ENCODE peak calls at places on chromosomes 6 and 20, in six cellular contexts. M, T, L, X, H and A are unnamed samples.

GRCh38 chr6:84738996-84739865 is 25.2 kb downstream of the TBX18 start:
- DNase-seq in X (no peak), M (no peak), L (no peak), T (no peak), H (no peak), A (no peak)

GRCh38 chr6:138772596-138773176 is 883 bp upstream of the CCDC28A start:
- DNase-seq in X (no peak), L (no peak), H (no peak), T (no peak), M (no peak), A (no peak)

GRCh38 chr6:136114661-136115060 is 135.4 kb downstream of the MTFR2 start:
- DNase-seq in X (no peak), T (no peak), H (peak), M (no peak), L (no peak), A (no peak)

GRCh38 chr6:45699663-45700062 is 316.0 kb downstream of the CLIC5 start:
- DNase-seq in T (no peak), M (no peak), H (no peak), L (no peak), X (no peak), A (no peak)

GRCh38 chr6:159110013-159110412 is 59.2 kb upstream of the FNDC1 start:
- DNase-seq in L (peak), M (no peak), H (peak), T (peak), X (no peak), A (no peak)

GRCh38 chr6:128156315-128157111 is 255.7 kb upstream of the THEMIS start:
- DNase-seq in H (no peak), T (no peak), L (no peak), X (no peak), M (no peak), A (no peak)

GRCh38 chr6:16730720-16731502 is 30.3 kb downstream of the ATXN1 start:
- DNase-seq in M (no peak), T (peak), H (no peak), L (no peak), X (no peak), A (no peak)

GRCh38 chr6:108677357-108677756 is 116.6 kb downstream of the FOXO3 start:
- DNase-seq in X (no peak), T (no peak), L (no peak), H (no peak), M (no peak), A (no peak)

GRCh38 chr6:130105996-130106704 is 87.8 kb downstream of the L3MBTL3 start:
- DNase-seq in M (no peak), X (no peak), L (no peak), H (no peak), T (no peak), A (no peak)

GRCh38 chr20:39052676-39053075 is 90.5 kb downstream of the DHX35 start:
- DNase-seq in H (no peak), M (no peak), L (no peak), X (no peak), T (no peak), A (no peak)

DNA sequence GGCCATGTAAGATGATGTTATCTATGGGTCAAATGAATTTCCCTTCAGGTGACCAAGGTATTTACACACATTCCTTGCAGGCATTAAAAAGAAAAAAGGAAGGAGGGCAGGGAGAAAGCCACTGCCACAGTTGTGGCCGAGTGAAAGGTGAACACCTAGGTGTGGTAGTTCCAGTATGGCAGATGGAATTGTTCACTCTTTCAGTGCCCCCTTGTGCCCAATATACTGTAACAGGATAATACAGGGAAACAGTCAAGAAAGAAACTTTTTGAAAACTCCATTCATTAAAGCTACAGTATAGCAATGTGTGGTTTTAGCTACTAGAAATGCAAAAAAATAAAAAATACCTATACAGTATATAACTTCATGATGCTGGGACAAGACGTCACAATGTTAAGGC is 52.1 kb downstream of the BMP2 start:
- DNase-seq in M (no peak), H (no peak), X (no peak), L (no peak), T (no peak), A (no peak)
- H3K27ac ChIP-seq in M (no peak), H (no peak), X (no peak), L (no peak), T (no peak), A (no peak)

GRCh38 chr20:50540620-50541605 is 30.7 kb downstream of the PTPN1 start:
- DNase-seq in L (no peak), H (no peak), T (peak), M (no peak), X (no peak), A (no peak)
- H3K27ac ChIP-seq in L (no peak), H (peak), T (peak), M (peak), X (no peak), A (peak)

DNA sequence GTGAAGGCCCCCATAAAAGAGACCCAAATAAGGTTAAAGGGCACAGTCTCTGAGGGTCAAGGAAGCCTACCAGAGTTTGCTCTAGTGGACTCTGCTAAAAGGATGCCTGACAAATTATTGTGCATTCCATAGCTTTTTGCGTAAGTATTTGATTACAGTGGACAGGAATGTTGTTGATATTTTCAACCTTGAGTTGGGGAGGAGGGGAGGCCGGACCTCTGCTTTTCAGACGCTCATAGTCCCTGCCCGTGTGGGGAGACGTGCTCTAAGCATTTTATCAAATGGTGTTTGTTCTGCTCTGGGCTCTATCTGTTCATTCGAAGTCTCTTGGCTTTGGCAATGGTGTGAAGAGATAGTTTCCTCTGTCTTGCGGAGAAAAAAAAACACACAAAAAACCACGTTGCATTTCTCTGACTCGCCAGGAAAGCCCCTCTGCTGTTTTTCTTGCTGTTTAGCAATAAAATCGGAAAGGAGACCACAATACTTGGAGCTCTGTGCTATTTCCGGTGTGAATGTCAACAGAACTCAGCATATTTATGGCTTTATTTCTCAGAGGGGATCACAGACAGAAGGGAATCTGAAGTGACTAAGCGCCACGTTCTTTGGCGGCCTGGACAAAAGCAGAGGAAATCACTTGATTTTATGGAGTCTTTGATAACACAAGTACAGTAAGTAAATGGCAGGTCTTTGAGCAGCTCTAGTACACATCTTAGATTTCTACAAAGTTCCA is 159.8 kb downstream of the ZFP64 start:
- DNase-seq in X (no peak), H (no peak), M (no peak), T (no peak), L (no peak), A (no peak)
- H3K27ac ChIP-seq in X (no peak), H (peak), M (no peak), T (peak), L (no peak), A (no peak)

GRCh38 chr6:163367388-163368183 is 46.9 kb upstream of the QKI start:
- DNase-seq in T (no peak), X (no peak), M (no peak), L (no peak), H (no peak), A (no peak)
- H3K27ac ChIP-seq in T (no peak), X (no peak), M (no peak), L (no peak), H (no peak), A (no peak)

DNA sequence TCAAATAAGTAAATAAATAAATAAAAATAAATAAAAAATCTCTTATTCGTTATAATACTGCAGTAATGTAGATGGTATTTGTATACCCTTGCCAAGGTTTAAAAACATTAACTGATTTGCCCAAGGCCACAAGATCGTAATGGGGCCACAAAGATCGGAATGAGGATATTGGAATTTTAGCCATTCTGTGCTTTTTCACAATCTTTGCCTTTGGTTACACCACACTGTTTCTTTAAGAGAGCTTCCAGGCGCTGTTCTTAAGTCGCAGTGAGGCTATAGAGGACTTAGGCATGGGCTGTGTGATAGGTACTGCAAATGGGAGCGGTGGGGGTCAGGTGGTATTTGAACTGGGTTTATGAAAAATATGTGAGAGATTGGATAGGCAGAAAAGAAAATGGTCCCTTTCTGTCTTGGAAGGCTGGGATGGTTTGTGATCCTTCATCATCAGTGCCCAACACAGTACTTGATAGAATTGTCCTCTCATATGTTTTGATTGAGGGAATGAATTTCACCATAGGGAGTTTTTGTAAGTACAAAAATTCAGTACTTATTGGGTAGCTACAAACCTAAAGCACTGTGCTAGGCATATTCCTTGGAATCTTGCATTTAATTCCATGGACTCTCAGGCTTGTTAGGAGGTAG is 1.4 kb downstream of the NUS1 start:
- DNase-seq in H (no peak), M (no peak), L (peak), T (peak), X (no peak), A (no peak)
- H3K27ac ChIP-seq in H (peak), M (no peak), L (no peak), T (no peak), X (no peak), A (no peak)